ENCODE peak calls at places on chromosomes 4 and X, in seven cellular contexts. C, Y, Q, O, I, P and R are unnamed samples.

GRCh38 chrX:64192040-64192439 is 13.5 kb downstream of the AMER1 start:
- DNase-seq in Q (no peak), Y (no peak), O (no peak), I (no peak), P (no peak), C (no peak), R (no peak)

GRCh38 chrX:130028196-130028595 is 45.8 kb downstream of the BCORL1 start:
- DNase-seq in C (no peak), O (peak), P (peak), Q (peak), I (peak), Y (peak), R (peak)

GRCh38 chr4:126738926-126739325 is 893.8 kb upstream of the INTU start:
- DNase-seq in O (no peak), Y (no peak), I (peak), Q (no peak), C (no peak), P (no peak), R (peak)

GRCh38 chr4:6986781-6987565 is 56.2 kb upstream of the TADA2B start:
- DNase-seq in O (peak), Y (peak), Q (peak), I (peak), P (peak), C (peak), R (peak)

GRCh38 chr4:60450054-60450453 is 750.1 kb upstream of the ADGRL3 start:
- DNase-seq in C (no peak), P (no peak), O (no peak), Q (no peak), Y (no peak), I (no peak), R (no peak)

GRCh38 chr4:111362891-111363290 is 740.0 kb upstream of the PITX2 start:
- DNase-seq in P (no peak), I (no peak), C (no peak), Q (no peak), Y (peak), O (no peak), R (no peak)

GRCh38 chr4:122688529-122688928 is 44.0 kb upstream of the BBS12 start:
- DNase-seq in P (no peak), Y (no peak), I (no peak), O (no peak), Q (no peak), C (no peak), R (no peak)

GRCh38 chrX:136438192-136438591 is 49.6 kb upstream of the BRS3 start:
- DNase-seq in Q (no peak), Y (no peak), P (no peak), C (no peak), I (no peak), O (no peak), R (no peak)

GRCh38 chrX:70411475-70411874 is 11.6 kb upstream of the GDPD2 start:
- DNase-seq in I (no peak), O (no peak), C (no peak), P (no peak), Y (no peak), Q (no peak), R (no peak)

GRCh38 chr4:145099653-145100052 is 1.5 kb downstream of the ABCE1 start:
- DNase-seq in C (no peak), Y (peak), Q (no peak), I (peak), O (no peak), P (no peak), R (no peak)

GRCh38 chr4:160009656-160010493 is 907.0 kb downstream of the RAPGEF2 start:
- DNase-seq in P (no peak), Q (no peak), I (no peak), C (no peak), O (no peak), Y (no peak), R (no peak)

GRCh38 chr4:78162821-78163220 is 105.7 kb downstream of the FRAS1 start:
- DNase-seq in O (no peak), P (no peak), I (no peak), Y (no peak), Q (no peak), C (no peak), R (no peak)

GRCh38 chrX:19811807-19812604 is 75.4 kb downstream of the SH3KBP1 start:
- DNase-seq in Q (no peak), I (no peak), O (no peak), P (no peak), C (no peak), Y (peak), R (peak)

GRCh38 chrX:46251755-46252154 is 293.5 kb downstream of the ZNF674 start:
- DNase-seq in C (no peak), Y (peak), I (peak), Q (no peak), P (no peak), O (no peak), R (peak)

GRCh38 chr4:175330236-175330635 is 412.1 kb downstream of the ADAM29 start:
- DNase-seq in I (peak), P (no peak), Q (no peak), Y (peak), O (no peak), C (no peak), R (peak)

GRCh38 chrX:106263817-106264216 is 95.7 kb downstream of the PWWP3B start:
- DNase-seq in I (no peak), O (no peak), Y (no peak), Q (no peak), C (no peak), P (no peak), R (no peak)